ENCODE peak calls at places on chromosomes 12 and 14, in six cellular contexts. One of them, this sample, is unnamed.

GRCh38 chr12:29053567-29053966 is 95.5 kb upstream of the FAR2 start:
- DNase-seq in PC-9: no peak
- DNase-seq in AG04449: no peak
- DNase-seq in Panc1: no peak
- DNase-seq in tibial artery: no peak
- DNase-seq in lung: no peak
- DNase-seq in this sample: peak

GRCh38 chr12:203462-204260 is 10.3 kb downstream of the SLC6A12 start:
- DNase-seq in PC-9: no peak
- DNase-seq in AG04449: no peak
- DNase-seq in Panc1: no peak
- DNase-seq in tibial artery: no peak
- DNase-seq in lung: no peak
- DNase-seq in this sample: no peak

GRCh38 chr12:26971963-26972362 is 33.7 kb downstream of the FGFR1OP2 start:
- DNase-seq in PC-9: no peak
- DNase-seq in AG04449: no peak
- DNase-seq in Panc1: no peak
- DNase-seq in tibial artery: no peak
- DNase-seq in lung: no peak
- DNase-seq in this sample: no peak

GRCh38 chr12:117444781-117445180 is 83.4 kb upstream of the NOS1 start:
- DNase-seq in PC-9: no peak
- DNase-seq in AG04449: no peak
- DNase-seq in Panc1: no peak
- DNase-seq in tibial artery: no peak
- DNase-seq in lung: no peak
- DNase-seq in this sample: no peak

GRCh38 chr12:69136931-69137613 is 102.3 kb upstream of the CPSF6 start:
- DNase-seq in PC-9: no peak
- DNase-seq in AG04449: no peak
- DNase-seq in Panc1: no peak
- DNase-seq in tibial artery: no peak
- DNase-seq in lung: peak
- DNase-seq in this sample: no peak

GRCh38 chr14:99166506-99166905 is 105.5 kb downstream of the BCL11B start:
- DNase-seq in PC-9: no peak
- DNase-seq in AG04449: no peak
- DNase-seq in Panc1: no peak
- DNase-seq in tibial artery: no peak
- DNase-seq in lung: no peak
- DNase-seq in this sample: no peak

GRCh38 chr12:45503887-45504286 is 225.6 kb upstream of the ARID2 start:
- DNase-seq in PC-9: no peak
- DNase-seq in AG04449: no peak
- DNase-seq in Panc1: no peak
- DNase-seq in tibial artery: no peak
- DNase-seq in lung: no peak
- DNase-seq in this sample: no peak

GRCh38 chr14:105019861-105020814 is 745 bp downstream of the CDCA4 start:
- DNase-seq in PC-9: no peak
- DNase-seq in AG04449: no peak
- DNase-seq in Panc1: no peak
- DNase-seq in tibial artery: no peak
- DNase-seq in lung: no peak
- DNase-seq in this sample: no peak

GRCh38 chr12:32230607-32230982 is 123.9 kb downstream of the BICD1 start:
- DNase-seq in PC-9: no peak
- DNase-seq in AG04449: no peak
- DNase-seq in Panc1: no peak
- DNase-seq in tibial artery: no peak
- DNase-seq in lung: no peak
- DNase-seq in this sample: no peak
- H3K4me3 ChIP-seq in PC-9: no peak
- H3K4me3 ChIP-seq in AG04449: no peak
- H3K4me3 ChIP-seq in Panc1: no peak
- H3K4me3 ChIP-seq in tibial artery: no peak
- H3K4me3 ChIP-seq in lung: no peak
- H3K4me3 ChIP-seq in this sample: no peak

GRCh38 chr12:23950011-23950774 is 723 bp upstream of the SOX5 start:
- DNase-seq in PC-9: no peak
- DNase-seq in AG04449: no peak
- DNase-seq in Panc1: no peak
- DNase-seq in tibial artery: peak
- DNase-seq in lung: no peak
- DNase-seq in this sample: no peak
- TF ChIP-seq CTCF in PC-9: no peak
- TF ChIP-seq CTCF in AG04449: no peak
- TF ChIP-seq CTCF in Panc1: no peak
- TF ChIP-seq CTCF in tibial artery: no peak
- TF ChIP-seq CTCF in lung: no peak
- TF ChIP-seq CTCF in this sample: no peak

GRCh38 chr12:12725086-12725955 is 8.2 kb downstream of the CDKN1B start:
- DNase-seq in PC-9: peak
- DNase-seq in AG04449: peak
- DNase-seq in Panc1: peak
- DNase-seq in tibial artery: peak
- DNase-seq in lung: peak
- DNase-seq in this sample: peak
- H3K4me3 ChIP-seq in PC-9: peak
- H3K4me3 ChIP-seq in AG04449: peak
- H3K4me3 ChIP-seq in Panc1: peak
- H3K4me3 ChIP-seq in tibial artery: peak
- H3K4me3 ChIP-seq in lung: peak
- H3K4me3 ChIP-seq in this sample: peak

GRCh38 chr12:54413284-54414190 is 5.5 kb downstream of the ITGA5 start:
- DNase-seq in PC-9: no peak
- DNase-seq in AG04449: no peak
- DNase-seq in Panc1: no peak
- DNase-seq in tibial artery: peak
- DNase-seq in lung: peak
- DNase-seq in this sample: no peak

GRCh38 chr12:54414191-54414525 is 4.9 kb downstream of the ITGA5 start:
- DNase-seq in PC-9: no peak
- DNase-seq in AG04449: no peak
- DNase-seq in Panc1: no peak
- DNase-seq in tibial artery: no peak
- DNase-seq in lung: no peak
- DNase-seq in this sample: no peak

GRCh38 chr12:54416908-54417603 is 2.0 kb downstream of the ITGA5 start:
- DNase-seq in PC-9: no peak
- DNase-seq in AG04449: no peak
- DNase-seq in Panc1: no peak
- DNase-seq in tibial artery: no peak
- DNase-seq in lung: no peak
- DNase-seq in this sample: no peak

GRCh38 chr12:54417712-54418440 is 1.2 kb downstream of the ITGA5 start:
- DNase-seq in PC-9: no peak
- DNase-seq in AG04449: no peak
- DNase-seq in Panc1: no peak
- DNase-seq in tibial artery: no peak
- DNase-seq in lung: no peak
- DNase-seq in this sample: no peak

DNA sequence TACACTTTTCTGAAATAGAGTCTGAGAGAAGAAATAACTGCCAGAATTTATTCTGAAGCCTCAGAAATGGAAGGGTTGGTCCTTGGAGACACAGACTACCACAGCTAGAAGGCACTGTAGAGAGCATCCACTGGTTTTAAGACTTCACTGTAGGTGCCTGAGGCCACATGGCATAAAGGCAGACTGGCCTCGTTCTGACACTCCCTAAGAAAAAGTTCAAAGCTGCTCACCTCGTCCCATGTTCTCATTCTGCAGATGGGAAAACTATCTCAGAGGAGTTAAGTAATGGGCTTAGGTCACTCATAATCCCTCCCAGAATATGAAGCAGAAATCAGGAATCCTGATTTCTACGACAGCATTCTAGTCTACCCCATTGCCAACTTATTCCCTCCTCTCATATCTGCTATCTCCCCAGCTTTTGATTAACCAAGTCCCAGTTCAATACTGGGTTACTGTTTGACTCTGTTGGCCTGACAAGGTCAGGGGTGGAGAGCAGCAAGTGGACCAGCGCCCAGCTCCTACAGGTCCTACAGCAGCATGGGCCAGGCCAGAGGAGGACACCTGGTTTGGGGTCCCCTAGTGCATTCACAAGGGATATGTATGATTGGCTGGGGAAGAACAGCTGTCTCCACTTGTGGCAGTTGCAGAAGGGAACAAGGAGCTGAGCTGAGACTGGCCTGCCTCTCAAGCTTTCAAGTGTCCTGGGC is 3.7 kb downstream of the ITGA5 start:
- DNase-seq in PC-9: no peak
- DNase-seq in AG04449: no peak
- DNase-seq in Panc1: no peak
- DNase-seq in tibial artery: peak
- DNase-seq in lung: no peak
- DNase-seq in this sample: no peak
- TF ChIP-seq CTCF in PC-9: no peak
- TF ChIP-seq CTCF in AG04449: no peak
- TF ChIP-seq CTCF in Panc1: no peak
- TF ChIP-seq CTCF in tibial artery: no peak
- TF ChIP-seq CTCF in lung: no peak
- TF ChIP-seq CTCF in this sample: no peak

GRCh38 chr14:23181946-23182345 is 1.5 kb downstream of the SLC7A8 start:
- DNase-seq in PC-9: no peak
- DNase-seq in AG04449: no peak
- DNase-seq in Panc1: no peak
- DNase-seq in tibial artery: no peak
- DNase-seq in lung: no peak
- DNase-seq in this sample: no peak

GRCh38 chr14:23181453-23181852 is 2.0 kb downstream of the SLC7A8 start:
- DNase-seq in PC-9: no peak
- DNase-seq in AG04449: no peak
- DNase-seq in Panc1: no peak
- DNase-seq in tibial artery: no peak
- DNase-seq in lung: no peak
- DNase-seq in this sample: no peak

GRCh38 chr14:23183076-23183475 is 384 bp downstream of the SLC7A8 start:
- DNase-seq in PC-9: no peak
- DNase-seq in AG04449: no peak
- DNase-seq in Panc1: no peak
- DNase-seq in tibial artery: no peak
- DNase-seq in lung: no peak
- DNase-seq in this sample: no peak

GRCh38 chr14:23183479-23183878 is at the start of gene SLC7A8:
- DNase-seq in PC-9: no peak
- DNase-seq in AG04449: no peak
- DNase-seq in Panc1: no peak
- DNase-seq in tibial artery: peak
- DNase-seq in lung: peak
- DNase-seq in this sample: no peak

GRCh38 chr14:23182372-23183014 is 967 bp downstream of the SLC7A8 start:
- DNase-seq in PC-9: no peak
- DNase-seq in AG04449: no peak
- DNase-seq in Panc1: no peak
- DNase-seq in tibial artery: peak
- DNase-seq in lung: peak
- DNase-seq in this sample: no peak
- H3K4me3 ChIP-seq in PC-9: peak
- H3K4me3 ChIP-seq in AG04449: peak
- H3K4me3 ChIP-seq in Panc1: peak
- H3K4me3 ChIP-seq in tibial artery: peak
- H3K4me3 ChIP-seq in lung: peak
- H3K4me3 ChIP-seq in this sample: peak

DNA sequence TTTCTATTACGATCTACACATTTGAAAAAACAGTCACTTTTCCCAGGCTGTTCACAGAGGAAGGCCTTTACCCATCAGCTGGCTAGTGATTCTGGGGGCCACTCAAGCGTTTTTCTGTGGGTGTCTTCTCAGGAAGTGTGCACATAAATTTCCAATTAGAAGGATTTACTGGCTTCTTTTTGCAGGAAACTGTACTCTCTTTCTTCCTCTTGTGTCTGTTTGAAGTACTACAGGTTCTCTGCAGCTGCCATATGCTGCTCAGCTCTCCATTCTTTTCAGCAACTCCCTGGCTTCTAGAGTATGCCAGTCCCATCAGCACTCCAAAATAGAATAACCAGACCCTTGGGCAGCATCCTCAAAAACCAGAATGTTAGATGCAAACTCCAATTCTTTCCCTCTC is 110.4 kb upstream of the NAV3 start:
- DNase-seq in PC-9: no peak
- DNase-seq in AG04449: no peak
- DNase-seq in Panc1: no peak
- DNase-seq in tibial artery: no peak
- DNase-seq in lung: no peak
- DNase-seq in this sample: no peak
- TF ChIP-seq CTCF in PC-9: no peak
- TF ChIP-seq CTCF in AG04449: peak
- TF ChIP-seq CTCF in Panc1: peak
- TF ChIP-seq CTCF in tibial artery: no peak
- TF ChIP-seq CTCF in lung: no peak
- TF ChIP-seq CTCF in this sample: peak

GRCh38 chr12:65308601-65309071 is 30.2 kb downstream of the MSRB3 start:
- DNase-seq in PC-9: no peak
- DNase-seq in AG04449: no peak
- DNase-seq in Panc1: no peak
- DNase-seq in tibial artery: no peak
- DNase-seq in lung: no peak
- DNase-seq in this sample: no peak
- H3K4me3 ChIP-seq in PC-9: no peak
- H3K4me3 ChIP-seq in AG04449: no peak
- H3K4me3 ChIP-seq in Panc1: no peak
- H3K4me3 ChIP-seq in tibial artery: no peak
- H3K4me3 ChIP-seq in lung: no peak
- H3K4me3 ChIP-seq in this sample: no peak